ENCODE peak calls at places on chromosomes 16 and 17, in seven cellular contexts. B is IMR-90, G is upper lobe of left lung, D is H54, K is stomach, C is HepG2, U is tibial nerve. X is an unnamed sample.

GRCh38 chr16:35173295-35173694 is 1713.9 kb downstream of the TP53TG3F start:
- DNase-seq in K (no peak), C (no peak), D (no peak), B (no peak), U (no peak), G (peak; percentile 78), X (no peak)

GRCh38 chr17:51595965-51596364 is 335.6 kb downstream of the UTP18 start:
- DNase-seq in K (no peak), U (no peak), G (no peak), B (no peak), C (no peak), D (no peak), X (no peak)

GRCh38 chr17:740240-741055 is 8.1 kb downstream of the TLCD3A start:
- DNase-seq in C (no peak), U (no peak), D (no peak), G (no peak), K (no peak), B (no peak), X (peak; percentile 52)

GRCh38 chr17:72089453-72089987 is 31.3 kb upstream of the SOX9 start:
- DNase-seq in B (no peak), U (no peak), D (no peak), C (no peak), K (no peak), G (no peak), X (no peak)

GRCh38 chr16:88618182-88618955 is 20.0 kb upstream of the IL17C start:
- DNase-seq in B (peak; percentile 15), D (no peak), K (no peak), G (peak; percentile 40), U (no peak), C (peak; percentile 91), X (no peak)

GRCh38 chr17:63984651-63985386 is 12.1 kb upstream of the SCN4A start:
- DNase-seq in D (peak; percentile 86), B (peak; percentile 91), G (peak; percentile 56), K (peak; percentile 30), U (peak; percentile 74), C (peak; percentile 38), X (no peak)

GRCh38 chr16:70693231-70693671 is 7.4 kb upstream of the MTSS2 start:
- DNase-seq in U (no peak), B (no peak), K (no peak), D (no peak), C (no peak), G (no peak), X (no peak)

GRCh38 chr17:55770220-55770870 is 19.5 kb downstream of the PCTP start:
- DNase-seq in D (peak; percentile 34), K (no peak), G (no peak), C (peak; percentile 68), U (no peak), B (peak; percentile 72), X (peak; percentile 6)

GRCh38 chr17:62916684-62917571 is 49.1 kb upstream of the TANC2 start:
- DNase-seq in D (no peak), K (no peak), B (peak; percentile 70), C (no peak), U (no peak), G (no peak), X (no peak)

GRCh38 chr17:61488878-61489718 is 36.9 kb downstream of the TBX4 start:
- DNase-seq in G (no peak), B (no peak), K (peak; percentile 61), D (no peak), U (no peak), C (peak; percentile 90), X (no peak)

GRCh38 chr16:30472328-30472942 is at the start of gene ITGAL:
- DNase-seq in K (peak; percentile 56), D (no peak), C (no peak), U (peak; percentile 15), B (no peak), G (no peak), X (peak; percentile 68)

GRCh38 chr16:2339521-2340484 is 725 bp downstream of the ABCA3 start:
- DNase-seq in U (peak; percentile 8), G (peak; percentile 91), K (peak; percentile 58), D (peak; percentile 44), B (no peak), C (peak; percentile 15), X (peak; percentile 49)

GRCh38 chr17:33982872-33983271 is 272.2 kb upstream of the CCL2 start:
- DNase-seq in K (no peak), U (no peak), D (no peak), B (no peak), C (no peak), G (no peak), X (no peak)

GRCh38 chr16:28946681-28947080 is 4.1 kb upstream of the NFATC2IP start:
- DNase-seq in B (no peak), U (no peak), G (no peak), D (no peak), K (no peak), C (no peak), X (no peak)

GRCh38 chr17:29645516-29646051 is 22.9 kb upstream of the CORO6 start:
- DNase-seq in U (peak; percentile 89), K (peak; percentile 42), G (no peak), C (no peak), B (peak; percentile 82), D (no peak), X (no peak)

GRCh38 chr16:18003033-18003432 is 333.5 kb downstream of the NPIPA8 start:
- DNase-seq in D (no peak), C (no peak), K (no peak), B (no peak), G (no peak), U (no peak), X (no peak)

DNA sequence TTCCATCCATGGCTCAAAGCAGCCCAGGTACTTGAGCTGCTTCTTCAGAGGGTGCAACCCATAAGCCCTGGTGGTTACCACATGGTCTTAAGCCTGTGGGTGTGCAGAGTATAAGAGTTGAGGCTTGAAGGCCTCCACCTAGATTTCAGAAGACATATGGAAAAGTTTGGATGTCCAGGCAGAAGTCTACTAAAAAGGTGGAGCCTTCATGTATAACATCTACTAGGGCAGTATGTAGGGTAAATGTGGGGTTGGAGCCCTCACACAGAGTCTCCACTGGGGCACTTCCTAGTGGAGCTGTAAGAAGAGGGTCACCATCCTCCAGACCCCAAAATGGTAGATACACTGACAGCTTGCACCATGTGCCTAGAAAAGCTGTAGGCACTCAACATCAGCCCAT is 120.9 kb downstream of the HS3ST3A1 start:
- DNase-seq in U (no peak), G (no peak), D (no peak), K (no peak), B (no peak), C (no peak), X (no peak)
- TF ChIP-seq POLR2A in U (no peak), G (no peak), D (no peak), K (no peak), B (no peak), C (no peak), X (no peak)

DNA sequence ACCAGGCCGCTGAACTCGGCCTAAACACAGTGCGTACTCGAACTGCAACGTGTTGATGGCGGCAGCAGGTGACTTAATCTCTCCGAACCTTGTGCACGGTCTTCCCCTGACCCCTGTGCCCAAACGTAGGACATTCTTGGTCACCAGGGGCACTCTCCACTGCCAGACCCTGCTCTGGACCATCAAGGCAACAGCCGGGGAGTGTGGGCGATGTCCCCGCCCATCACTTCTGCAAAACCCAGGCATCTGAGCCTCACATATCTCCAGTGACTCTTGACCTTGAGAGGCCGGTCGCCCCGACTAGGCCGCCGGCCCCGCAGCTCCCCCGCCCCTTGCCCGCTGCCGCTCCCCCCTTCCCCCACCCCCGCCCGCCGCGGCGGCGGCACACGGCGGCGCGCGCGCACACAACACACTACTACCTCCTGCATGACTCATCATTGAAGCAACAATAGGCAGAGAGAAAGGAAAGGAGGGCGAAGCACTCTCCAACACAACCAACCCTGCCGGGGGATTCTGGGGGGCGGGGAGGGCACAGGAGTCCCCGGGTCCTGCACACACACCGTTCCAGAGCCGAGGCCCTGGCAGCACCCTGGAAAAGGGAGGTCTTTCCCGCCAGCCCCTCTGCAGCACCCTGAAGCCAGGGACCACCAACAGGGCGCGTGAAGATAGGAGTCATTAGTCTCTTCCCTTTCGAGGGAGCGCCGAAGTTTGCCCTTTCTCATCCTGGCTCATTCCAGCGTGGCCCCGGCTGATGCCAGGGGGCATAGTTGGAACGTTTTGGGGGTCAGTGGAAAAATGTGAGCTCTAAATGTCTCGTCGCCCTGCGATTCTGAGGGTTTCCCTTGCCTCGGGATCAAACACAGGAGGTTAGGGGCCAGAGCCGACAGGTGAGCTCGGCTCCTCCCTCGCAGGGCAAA is 1.9 kb downstream of the MNT start:
- DNase-seq in C (peak; percentile 86), U (no peak), B (peak; percentile 78), D (no peak), G (peak; percentile 93), K (peak; percentile 47), X (no peak)
- TF ChIP-seq POLR2A in C (peak; percentile 43), U (no peak), B (peak; percentile 47), D (no peak), G (no peak), K (no peak), X (no peak)

DNA sequence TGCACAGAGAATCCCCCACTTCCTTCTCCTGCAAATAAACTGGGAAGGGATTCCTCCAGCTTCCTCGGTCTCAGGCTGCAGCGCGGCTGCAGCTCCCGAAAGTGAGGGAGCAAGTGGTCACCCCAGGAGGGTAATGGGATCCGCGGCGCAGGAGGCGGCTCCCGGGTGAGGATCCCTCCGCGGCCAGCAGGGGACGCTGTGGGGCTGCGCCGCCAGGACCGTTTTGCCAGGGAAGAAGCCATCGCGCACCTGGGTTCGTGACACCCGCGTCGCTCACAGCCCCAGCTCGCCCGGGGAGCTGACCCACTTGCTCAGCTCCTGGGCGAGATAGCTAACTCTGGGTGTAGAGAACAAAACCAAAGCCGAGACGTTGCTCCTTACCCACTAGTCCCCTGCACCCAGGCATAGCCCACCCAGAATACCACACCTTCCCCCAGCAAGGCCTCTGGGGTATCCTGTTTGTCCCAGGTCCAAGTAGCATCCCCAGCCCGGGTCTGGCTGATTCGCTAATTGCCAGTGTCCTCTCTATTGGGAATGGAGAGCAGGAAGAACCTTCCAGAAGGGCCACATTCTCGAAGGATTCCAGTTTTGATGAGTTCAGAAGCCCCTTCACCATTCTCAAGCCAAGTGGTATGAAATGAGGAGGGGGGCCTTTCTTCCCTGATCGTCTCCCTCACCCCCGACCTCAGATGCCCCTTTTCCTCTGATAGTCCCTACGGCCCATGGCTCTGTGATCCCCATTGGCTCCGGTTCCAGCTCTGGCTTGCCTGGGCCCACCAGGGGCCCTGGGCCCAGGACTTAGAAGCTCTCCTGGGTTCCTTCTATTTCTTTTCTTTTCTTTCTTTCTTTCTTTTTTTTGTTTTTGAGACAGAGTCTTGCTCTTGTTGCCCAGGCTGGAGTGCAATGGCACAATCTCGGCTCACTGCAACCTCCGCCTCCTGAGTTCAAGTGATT is 14.1 kb downstream of the CYGB start:
- DNase-seq in D (peak; percentile 87), U (peak; percentile 63), B (peak; percentile 50), K (peak; percentile 83), C (peak; percentile 53), G (peak; percentile 97), X (peak; percentile 83)
- TF ChIP-seq POLR2A in D (no peak), U (no peak), B (peak; percentile 53), K (no peak), C (no peak), G (no peak), X (no peak)

DNA sequence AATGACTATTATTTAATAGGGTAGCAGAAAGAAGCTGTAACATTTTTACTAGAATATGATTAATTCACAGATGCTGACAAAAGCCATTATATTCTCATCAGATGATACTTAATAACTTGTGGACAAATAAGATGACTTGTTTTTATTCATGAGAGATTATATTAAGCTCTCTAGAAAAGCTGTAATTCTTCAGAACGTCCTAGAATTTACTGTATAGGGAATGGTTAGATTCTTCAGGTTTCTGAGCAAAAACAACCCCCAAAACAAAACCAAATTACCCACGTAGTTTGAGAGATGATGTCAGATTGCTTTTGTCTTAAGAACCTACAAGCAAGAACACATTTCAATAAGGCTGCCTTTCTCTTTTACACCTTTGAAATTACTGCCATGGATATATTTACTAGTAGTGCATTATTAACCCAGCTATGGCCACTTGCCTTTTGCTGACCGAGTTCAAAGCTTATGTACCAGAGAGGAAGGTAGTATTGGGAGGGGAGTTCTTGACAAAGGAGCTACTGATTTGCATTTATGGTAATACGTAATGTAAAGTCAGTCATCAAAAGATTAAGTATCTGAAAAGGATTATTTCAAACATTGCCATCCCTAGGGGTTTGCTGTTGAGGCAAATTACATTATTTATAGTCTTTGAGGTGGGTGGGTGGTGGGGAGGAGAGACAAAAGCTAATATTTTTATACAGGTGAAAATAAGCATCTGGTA is 51.7 kb downstream of the NLK start:
- DNase-seq in G (no peak), K (no peak), U (no peak), B (no peak), D (no peak), C (no peak), X (no peak)
- TF ChIP-seq POLR2A in G (no peak), K (no peak), U (no peak), B (no peak), D (no peak), C (no peak), X (peak; percentile 53)

X was measured in GM12891.